ENCODE peak calls at places on chromosomes 12 and 14, in six cellular contexts. Y is pancreas, R is tibial artery, D is astrocyte of the cerebellum, N is bronchial epithelial cell, M is endothelial cell. C is an unnamed sample.

GRCh38 chr12:115097406-115097805 is 413.4 kb upstream of the TBX3 start:
- DNase-seq in N (no peak), R (no peak), M (no peak), Y (no peak), D (no peak), C (no peak)

GRCh38 chr12:131603106-131604033 is 107.5 kb upstream of the SFSWAP start:
- DNase-seq in Y (no peak), R (no peak), M (no peak), N (peak), D (no peak), C (no peak)

GRCh38 chr12:62640910-62641448 is 174.4 kb downstream of the MON2 start:
- DNase-seq in N (no peak), R (no peak), D (no peak), M (no peak), Y (no peak), C (no peak)

GRCh38 chr12:41619705-41620104 is 431.6 kb downstream of the PDZRN4 start:
- DNase-seq in R (no peak), D (no peak), Y (no peak), M (no peak), N (no peak), C (no peak)

GRCh38 chr12:28088566-28089277 is 101.5 kb upstream of the CCDC91 start:
- DNase-seq in N (peak), Y (no peak), R (no peak), D (no peak), M (no peak), C (no peak)

GRCh38 chr12:47184813-47185212 is 105.1 kb upstream of the AMIGO2 start:
- DNase-seq in N (peak), M (no peak), R (no peak), Y (peak), D (no peak), C (no peak)

GRCh38 chr12:49872781-49873181 is 29.9 kb upstream of the BCDIN3D start:
- DNase-seq in N (peak), Y (no peak), M (no peak), D (no peak), R (no peak), C (no peak)

GRCh38 chr12:121132601-121133481 is at the start of gene P2RX7:
- DNase-seq in M (peak), D (no peak), Y (peak), R (peak), N (peak), C (no peak)

GRCh38 chr14:91249841-91250616 is 5.5 kb upstream of the GPR68 start:
- DNase-seq in Y (no peak), D (no peak), N (no peak), M (no peak), R (no peak), C (no peak)

GRCh38 chr12:128820723-128821432 is 2.9 kb downstream of the SLC15A4 start:
- DNase-seq in N (no peak), Y (no peak), R (peak), D (no peak), M (no peak), C (no peak)

GRCh38 chr12:131202592-131203378 is 249.1 kb downstream of the ADGRD1 start:
- DNase-seq in D (no peak), M (no peak), Y (no peak), N (no peak), R (no peak), C (peak)

GRCh38 chr12:122965356-122965755 is 907 bp downstream of the ABCB9 start:
- DNase-seq in D (no peak), N (no peak), Y (peak), M (no peak), R (no peak), C (no peak)

GRCh38 chr12:19223018-19223417 is 93.5 kb downstream of the PLEKHA5 start:
- DNase-seq in D (no peak), Y (no peak), R (no peak), N (no peak), M (no peak), C (no peak)
- TF ChIP-seq CTCF in D (peak), Y (no peak), R (no peak), N (no peak), M (peak), C (peak)

GRCh38 chr14:103451401-103451800 is 66.2 kb downstream of the MARK3 start:
- DNase-seq in R (no peak), N (no peak), M (no peak), Y (no peak), D (no peak), C (no peak)

GRCh38 chr14:103453791-103454190 is 68.6 kb downstream of the MARK3 start:
- DNase-seq in N (no peak), R (no peak), M (no peak), Y (no peak), D (no peak), C (no peak)

GRCh38 chr14:103449762-103450161 is 64.5 kb downstream of the MARK3 start:
- DNase-seq in D (no peak), R (no peak), N (no peak), M (no peak), Y (no peak), C (no peak)

GRCh38 chr14:103448097-103448496 is 62.9 kb downstream of the MARK3 start:
- DNase-seq in N (peak), Y (no peak), M (no peak), R (no peak), D (no peak), C (no peak)

GRCh38 chr14:103450423-103450822 is 65.2 kb downstream of the MARK3 start:
- DNase-seq in R (no peak), D (no peak), N (no peak), M (no peak), Y (no peak), C (no peak)
- TF ChIP-seq CTCF in R (no peak), D (no peak), N (no peak), M (no peak), Y (no peak), C (no peak)

GRCh38 chr12:98572010-98572409 is 21.5 kb upstream of the SLC25A3 start:
- DNase-seq in D (no peak), N (no peak), M (no peak), Y (no peak), R (no peak), C (no peak)
- TF ChIP-seq CTCF in D (peak), N (peak), M (peak), Y (no peak), R (no peak), C (peak)

GRCh38 chr12:106739815-106740552 is 34.5 kb upstream of the RIC8B start:
- DNase-seq in M (no peak), Y (no peak), D (no peak), R (no peak), N (no peak), C (no peak)

GRCh38 chr12:106733660-106734059 is 40.8 kb upstream of the RIC8B start:
- DNase-seq in R (no peak), Y (no peak), N (no peak), D (no peak), M (no peak), C (no peak)

GRCh38 chr12:106732890-106733289 is 41.6 kb upstream of the RIC8B start:
- DNase-seq in D (no peak), M (no peak), R (no peak), Y (no peak), N (no peak), C (no peak)

GRCh38 chr12:106739318-106739717 is 35.2 kb upstream of the RIC8B start:
- DNase-seq in Y (no peak), D (no peak), R (no peak), M (no peak), N (peak), C (no peak)

DNA sequence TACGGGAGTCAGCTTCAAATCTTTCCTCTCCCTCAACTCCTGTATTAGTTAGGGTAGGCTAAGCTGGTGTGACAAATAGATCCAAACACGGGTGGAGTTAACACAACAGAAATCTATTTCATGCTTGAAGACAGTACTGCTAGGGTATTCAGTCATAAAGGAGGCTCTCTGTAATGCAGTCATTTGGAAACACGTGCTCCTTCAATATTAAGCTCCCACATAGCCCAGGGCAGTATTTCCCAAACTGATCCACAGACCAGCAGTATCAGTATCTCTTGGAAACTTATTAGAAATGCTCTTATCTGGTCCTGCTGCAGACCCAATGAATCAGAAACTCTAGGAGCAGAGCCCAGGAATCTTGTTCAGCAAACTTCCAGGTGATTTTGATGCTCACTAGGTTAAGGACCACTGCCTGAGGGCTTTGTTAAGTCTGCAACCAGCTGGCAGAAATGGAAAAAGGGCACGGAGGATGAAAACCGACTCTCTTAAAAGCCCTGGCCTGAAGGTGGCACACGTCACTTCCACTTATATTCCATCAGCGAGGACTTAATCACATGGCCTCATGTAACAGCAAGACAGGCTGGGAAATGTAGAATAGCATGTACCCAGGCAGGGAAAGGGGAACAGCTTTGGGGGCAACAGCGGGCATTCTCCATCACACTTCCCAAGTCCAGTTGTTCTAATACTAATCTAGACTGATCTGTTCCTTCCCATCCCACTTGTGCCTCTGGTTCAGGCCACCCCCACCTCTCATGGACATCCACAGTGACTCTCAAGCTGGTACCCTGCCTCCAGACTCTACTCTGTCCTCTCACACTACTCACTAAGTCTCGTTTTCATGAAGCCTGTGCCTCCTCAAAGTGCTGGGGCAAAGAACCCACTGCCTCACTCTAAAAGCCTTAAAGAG is 38.2 kb upstream of the RIC8B start:
- DNase-seq in N (peak), R (no peak), D (no peak), M (no peak), Y (no peak), C (no peak)
- TF ChIP-seq CTCF in N (no peak), R (peak), D (no peak), M (no peak), Y (no peak), C (no peak)

GRCh38 chr12:113461666-113462065 is 10.0 kb downstream of the LHX5 start:
- DNase-seq in N (peak), D (no peak), R (no peak), M (no peak), Y (no peak), C (no peak)
- TF ChIP-seq CTCF in N (peak), D (peak), R (no peak), M (peak), Y (no peak), C (peak)

DNA sequence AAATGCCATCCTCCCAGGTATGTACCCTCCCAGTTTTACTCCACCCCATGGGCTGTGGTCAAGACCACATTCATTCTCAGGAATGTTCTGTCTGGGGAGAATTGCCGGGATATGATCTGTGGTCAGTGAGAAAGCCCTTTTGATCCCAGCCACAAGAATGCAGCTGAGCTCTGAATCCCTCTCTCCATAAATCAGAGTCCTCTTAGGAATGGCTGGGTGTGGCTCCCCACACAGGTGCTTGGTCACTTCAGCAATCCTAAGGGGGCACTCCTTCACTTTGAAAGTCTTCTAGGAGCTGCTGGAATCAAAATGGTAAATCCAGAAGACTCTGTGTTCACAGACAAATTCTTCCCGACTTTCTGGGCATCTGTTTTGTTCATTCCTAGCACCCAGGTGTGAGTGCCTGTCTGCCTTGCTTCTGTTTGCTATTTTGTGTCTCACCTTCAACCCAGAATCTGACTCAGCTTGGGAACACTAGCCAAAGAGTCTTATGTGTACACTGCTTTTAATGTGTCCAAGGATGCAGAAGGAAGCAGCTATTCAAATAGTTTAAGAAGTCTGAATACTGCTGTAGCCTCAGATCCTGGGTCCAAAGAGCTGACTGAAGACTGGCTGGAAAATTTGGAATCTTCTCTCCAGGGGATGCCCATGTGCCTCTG is 144.6 kb upstream of the CDKN3 start:
- DNase-seq in Y (no peak), D (peak), M (no peak), N (peak), R (no peak), C (no peak)
- TF ChIP-seq CTCF in Y (no peak), D (no peak), M (no peak), N (no peak), R (no peak), C (no peak)

GRCh38 chr12:109258607-109259544 is 50.2 kb downstream of the FOXN4 start:
- DNase-seq in D (no peak), M (no peak), N (no peak), Y (no peak), R (no peak), C (no peak)
- TF ChIP-seq CTCF in D (no peak), M (no peak), N (no peak), Y (no peak), R (no peak), C (no peak)

GRCh38 chr12:32926356-32926755 is 29.8 kb upstream of the PKP2 start:
- DNase-seq in N (no peak), R (no peak), Y (no peak), M (no peak), D (no peak), C (no peak)

GRCh38 chr12:32921397-32921796 is 24.8 kb upstream of the PKP2 start:
- DNase-seq in R (no peak), N (peak), M (no peak), D (no peak), Y (no peak), C (no peak)

GRCh38 chr12:32920506-32921085 is 24.0 kb upstream of the PKP2 start:
- DNase-seq in Y (no peak), R (no peak), M (no peak), D (no peak), N (peak), C (no peak)

GRCh38 chr12:32918890-32919791 is 22.6 kb upstream of the PKP2 start:
- DNase-seq in N (peak), Y (no peak), M (no peak), D (peak), R (no peak), C (no peak)

GRCh38 chr12:32922546-32923297 is 26.1 kb upstream of the PKP2 start:
- DNase-seq in R (no peak), Y (no peak), M (no peak), N (peak), D (no peak), C (no peak)
- TF ChIP-seq CTCF in R (no peak), Y (no peak), M (no peak), N (no peak), D (no peak), C (no peak)

GRCh38 chr14:77245820-77246219 is 25.2 kb downstream of the NGB start:
- DNase-seq in Y (no peak), N (peak), M (no peak), D (no peak), R (no peak), C (no peak)
- TF ChIP-seq CTCF in Y (no peak), N (peak), M (no peak), D (no peak), R (no peak), C (peak)

GRCh38 chr14:54127526-54127925 is 170.9 kb upstream of the BMP4 start:
- DNase-seq in Y (no peak), D (no peak), M (no peak), R (no peak), N (peak), C (no peak)
- TF ChIP-seq CTCF in Y (no peak), D (no peak), M (no peak), R (no peak), N (no peak), C (no peak)